ENCODE peak calls at places on chromosomes 11 and 22, in seven cellular contexts. M is colonic mucosa; O is effector memory CD8-positive, alpha-beta T cell; J is RCC 7860; R is activated effector memory CD4-positive, alpha-beta T cell treated with anti-CD3 and anti-CD28 coated beads, Interleukin-2, amount 50 U/mL, for 16 hours; C is RWPE1; Y is upper lobe of right lung. H is an unnamed sample.

GRCh38 chr11:67274768-67275605 is 8.7 kb downstream of the GRK2 start:
- DNase-seq in M (no peak), O (no peak), J (no peak), R (peak), C (no peak), Y (peak), H (peak)

GRCh38 chr22:27512283-27512761 is 289.2 kb downstream of the MN1 start:
- DNase-seq in M (peak), O (no peak), J (no peak), R (no peak), C (peak), Y (no peak), H (peak)

GRCh38 chr11:23730307-23730998 is 766.4 kb upstream of the LUZP2 start:
- DNase-seq in M (no peak), O (no peak), J (no peak), R (no peak), C (no peak), Y (no peak), H (no peak)

GRCh38 chr22:42842658-42843370 is 14.3 kb downstream of the ARFGAP3 start:
- DNase-seq in M (no peak), O (no peak), J (no peak), R (no peak), C (no peak), Y (no peak), H (no peak)

GRCh38 chr22:44448271-44448780 is 49.7 kb downstream of the RTL6 start:
- DNase-seq in M (no peak), O (no peak), J (peak), R (peak), C (peak), Y (peak), H (peak)

GRCh38 chr11:35682230-35683195 is 19.9 kb downstream of the TRIM44 start:
- DNase-seq in M (peak), O (no peak), J (no peak), R (no peak), C (no peak), Y (no peak), H (no peak)

GRCh38 chr11:109109150-109109549 is 312.8 kb upstream of the C11orf87 start:
- DNase-seq in M (no peak), O (no peak), J (no peak), R (no peak), C (no peak), Y (no peak), H (no peak)

GRCh38 chr22:38295863-38296262 is 21.4 kb downstream of the CSNK1E start:
- DNase-seq in M (no peak), O (no peak), J (no peak), R (no peak), C (no peak), Y (no peak), H (no peak)

GRCh38 chr11:62925308-62925707 is 4.1 kb upstream of the CHRM1 start:
- DNase-seq in M (no peak), O (no peak), J (no peak), R (no peak), C (no peak), Y (no peak), H (peak)

GRCh38 chr22:19610518-19611253 is 86.5 kb upstream of the CLDN5 start:
- DNase-seq in M (no peak), O (no peak), J (no peak), R (no peak), C (no peak), Y (no peak), H (no peak)

GRCh38 chr11:90434858-90435257 is 212.0 kb upstream of the CHORDC1 start:
- DNase-seq in M (no peak), O (no peak), J (no peak), R (no peak), C (no peak), Y (no peak), H (no peak)

GRCh38 chr11:129881570-129882170 is 13.7 kb downstream of the NFRKB start:
- DNase-seq in M (peak), O (no peak), J (no peak), R (peak), C (peak), Y (no peak), H (no peak)

GRCh38 chr11:11265994-11266606 is 87.0 kb downstream of the CSNK2A3 start:
- DNase-seq in M (peak), O (peak), J (no peak), R (peak), C (peak), Y (peak), H (no peak)

GRCh38 chr22:44683237-44683636 is 18.8 kb upstream of the PRR5 start:
- DNase-seq in M (no peak), O (no peak), J (no peak), R (no peak), C (no peak), Y (no peak), H (no peak)

GRCh38 chr22:43230983-43231723 is 44.2 kb upstream of the TTLL12 start:
- DNase-seq in M (peak), O (peak), J (peak), R (peak), C (peak), Y (peak), H (no peak)

GRCh38 chr11:86990520-86990919 is 35.3 kb upstream of the FZD4 start:
- DNase-seq in M (no peak), O (no peak), J (peak), R (no peak), C (peak), Y (no peak), H (no peak)

GRCh38 chr11:33645686-33646085 is 54.9 kb downstream of the C11orf91 start:
- DNase-seq in M (no peak), O (no peak), J (no peak), R (no peak), C (no peak), Y (no peak), H (no peak)

GRCh38 chr11:115933564-115933963 is 429.3 kb upstream of the CADM1 start:
- DNase-seq in M (no peak), O (no peak), J (peak), R (no peak), C (no peak), Y (no peak), H (no peak)

GRCh38 chr22:25083414-25084166 is 116.1 kb upstream of the CRYBB3 start:
- DNase-seq in M (no peak), O (no peak), J (no peak), R (no peak), C (no peak), Y (no peak), H (no peak)

GRCh38 chr11:130473795-130474377 is 25.4 kb downstream of the ADAMTS15 start:
- DNase-seq in M (no peak), O (no peak), J (no peak), R (no peak), C (no peak), Y (no peak), H (no peak)

GRCh38 chr11:125923012-125923579 is 18.8 kb downstream of the DDX25 start:
- DNase-seq in M (peak), O (peak), J (peak), R (peak), C (peak), Y (peak), H (no peak)

GRCh38 chr11:235998-236773 is at the start of gene SIRT3:
- DNase-seq in M (peak), O (peak), J (peak), R (peak), C (peak), Y (peak), H (peak)

GRCh38 chr22:45644714-45645113 is 26.9 kb upstream of the ATXN10 start:
- DNase-seq in M (no peak), O (no peak), J (no peak), R (no peak), C (no peak), Y (peak), H (no peak)

GRCh38 chr22:38469306-38469781 is 1.4 kb downstream of the KDELR3 start:
- DNase-seq in M (no peak), O (no peak), J (no peak), R (peak), C (no peak), Y (no peak), H (no peak)

GRCh38 chr22:37187552-37187890 is 526 bp downstream of the C1QTNF6 start:
- DNase-seq in M (peak), O (no peak), J (peak), R (no peak), C (peak), Y (no peak), H (no peak)

GRCh38 chr11:2178906-2179494 is 7.4 kb upstream of the TH start:
- DNase-seq in M (no peak), O (no peak), J (peak), R (no peak), C (peak), Y (no peak), H (no peak)

GRCh38 chr11:103397369-103397768 is 288.1 kb downstream of the DYNC2H1 start:
- DNase-seq in M (no peak), O (no peak), J (no peak), R (no peak), C (no peak), Y (no peak), H (no peak)

GRCh38 chr22:47225931-47226633 is 463.6 kb downstream of the TBC1D22A start:
- DNase-seq in M (no peak), O (no peak), J (no peak), R (no peak), C (no peak), Y (no peak), H (no peak)

GRCh38 chr11:66235141-66235540 is 33.3 kb upstream of the RAB1B start:
- DNase-seq in M (no peak), O (no peak), J (no peak), R (no peak), C (no peak), Y (no peak), H (no peak)

GRCh38 chr11:78228467-78228866 is 39.7 kb downstream of the USP35 start:
- DNase-seq in M (peak), O (no peak), J (peak), R (no peak), C (peak), Y (no peak), H (no peak)

GRCh38 chr22:27775698-27776409 is 25.7 kb downstream of the MN1 start:
- DNase-seq in M (no peak), O (no peak), J (no peak), R (no peak), C (no peak), Y (no peak), H (no peak)

GRCh38 chr22:22137891-22138290 is 106.7 kb upstream of the VPREB1 start:
- DNase-seq in M (no peak), O (no peak), J (no peak), R (no peak), C (no peak), Y (no peak), H (no peak)

GRCh38 chr11:130476200-130476921 is 27.9 kb downstream of the ADAMTS15 start:
- DNase-seq in M (peak), O (no peak), J (peak), R (no peak), C (no peak), Y (no peak), H (no peak)

GRCh38 chr11:13016415-13016814 is 7.3 kb downstream of the RASSF10 start:
- DNase-seq in M (peak), O (no peak), J (no peak), R (no peak), C (no peak), Y (no peak), H (no peak)

GRCh38 chr11:119373917-119374631 is 7.4 kb downstream of the USP2 start:
- DNase-seq in M (peak), O (peak), J (peak), R (peak), C (peak), Y (peak), H (no peak)

GRCh38 chr11:280762-281485 is 2.7 kb downstream of the NLRP6 start:
- DNase-seq in M (no peak), O (no peak), J (no peak), R (peak), C (no peak), Y (peak), H (no peak)

GRCh38 chr11:116193321-116194114 is 579.3 kb downstream of the BUD13 start:
- DNase-seq in M (peak), O (no peak), J (peak), R (no peak), C (peak), Y (peak), H (no peak)

GRCh38 chr22:47621253-47621652 is 858.8 kb downstream of the TBC1D22A start:
- DNase-seq in M (no peak), O (no peak), J (no peak), R (peak), C (no peak), Y (peak), H (peak)

GRCh38 chr22:38715176-38715764 is 9.5 kb downstream of the GTPBP1 start:
- DNase-seq in M (no peak), O (no peak), J (no peak), R (peak), C (no peak), Y (peak), H (peak)